ENCODE peak calls at places on chromosomes 3 and 15, in six cellular contexts. V, Y, P, H, Z and N are unnamed samples.

GRCh38 chr3:70249509-70250160 is 62.8 kb downstream of the MDFIC2 start:
- DNase-seq in V (no peak), Y (no peak), P (no peak), H (no peak), Z (no peak), N (no peak)

GRCh38 chr3:127790009-127790533 is 32.2 kb downstream of the MGLL start:
- DNase-seq in V (no peak), Y (no peak), P (no peak), H (no peak), Z (no peak), N (no peak)

GRCh38 chr3:87127286-87127685 is 99.8 kb upstream of the CHMP2B start:
- DNase-seq in V (no peak), Y (no peak), P (no peak), H (no peak), Z (no peak), N (no peak)

GRCh38 chr3:124923833-124924232 is 10.7 kb downstream of the MUC13 start:
- DNase-seq in V (no peak), Y (no peak), P (no peak), H (no peak), Z (no peak), N (no peak)

GRCh38 chr3:5798809-5799208 is 611.3 kb downstream of the EDEM1 start:
- DNase-seq in V (no peak), Y (no peak), P (no peak), H (no peak), Z (no peak), N (no peak)

GRCh38 chr15:88738796-88739195 is 64.4 kb upstream of the ACAN start:
- DNase-seq in V (no peak), Y (no peak), P (no peak), H (no peak), Z (no peak), N (no peak)

GRCh38 chr3:76436895-76437294 is 603.0 kb upstream of the ROBO2 start:
- DNase-seq in V (no peak), Y (no peak), P (no peak), H (no peak), Z (no peak), N (no peak)

GRCh38 chr3:197942956-197943556 is 6.9 kb upstream of the RPL35A start:
- DNase-seq in V (peak; percentile 65), Y (no peak), P (peak; percentile 61), H (no peak), Z (no peak), N (peak; percentile 79)

GRCh38 chr3:158845748-158846350 is 44.0 kb downstream of the MFSD1 start:
- DNase-seq in V (peak; percentile 68), Y (no peak), P (peak; percentile 27), H (peak; percentile 41), Z (no peak), N (peak; percentile 69)

GRCh38 chr15:36887214-36888017 is 212.9 kb downstream of the MEIS2 start:
- DNase-seq in V (no peak), Y (no peak), P (no peak), H (no peak), Z (no peak), N (no peak)

GRCh38 chr3:190562866-190563525 is 49.1 kb downstream of the IL1RAP start:
- DNase-seq in V (no peak), Y (no peak), P (peak; percentile 3), H (no peak), Z (no peak), N (no peak)

GRCh38 chr3:132262956-132263355 is 54.3 kb upstream of the ACP3 start:
- DNase-seq in V (no peak), Y (no peak), P (no peak), H (no peak), Z (no peak), N (no peak)

GRCh38 chr3:38543602-38544001 is 47.5 kb downstream of the EXOG start:
- DNase-seq in V (no peak), Y (no peak), P (no peak), H (no peak), Z (no peak), N (no peak)

GRCh38 chr15:71575474-71576045 is 234.8 kb upstream of the NR2E3 start:
- DNase-seq in V (peak; percentile 36), Y (no peak), P (no peak), H (peak; percentile 10), Z (no peak), N (no peak)

GRCh38 chr3:157438371-157438735 is 1.7 kb downstream of the PTX3 start:
- DNase-seq in V (peak; percentile 58), Y (no peak), P (no peak), H (no peak), Z (no peak), N (no peak)

GRCh38 chr3:131072845-131073244 is 46.2 kb downstream of the NEK11 start:
- DNase-seq in V (no peak), Y (no peak), P (no peak), H (no peak), Z (no peak), N (no peak)

GRCh38 chr3:33063651-33064051 is 33.3 kb downstream of the GLB1 start:
- DNase-seq in V (no peak), Y (peak; percentile 42), P (no peak), H (no peak), Z (no peak), N (no peak)

GRCh38 chr15:98795980-98796379 is 147.6 kb downstream of the IGF1R start:
- DNase-seq in V (no peak), Y (no peak), P (no peak), H (no peak), Z (no peak), N (no peak)

GRCh38 chr15:88805031-88805780 is 2.0 kb downstream of the ACAN start:
- DNase-seq in V (no peak), Y (no peak), P (no peak), H (no peak), Z (no peak), N (peak; percentile 25)

GRCh38 chr3:59425942-59426341 is 376.1 kb upstream of the CFAP20DC start:
- DNase-seq in V (no peak), Y (no peak), P (no peak), H (no peak), Z (no peak), N (no peak)

GRCh38 chr15:33068007-33068441 is 126.5 kb downstream of the FMN1 start:
- DNase-seq in V (peak; percentile 42), Y (no peak), P (no peak), H (peak; percentile 66), Z (no peak), N (no peak)

GRCh38 chr15:100016632-100017031 is 283.4 kb upstream of the LYSMD4 start:
- DNase-seq in V (no peak), Y (no peak), P (no peak), H (no peak), Z (no peak), N (no peak)
- TF ChIP-seq JUND in V (no peak), Y (no peak), P (no peak), H (no peak), Z (no peak), N (no peak)

DNA sequence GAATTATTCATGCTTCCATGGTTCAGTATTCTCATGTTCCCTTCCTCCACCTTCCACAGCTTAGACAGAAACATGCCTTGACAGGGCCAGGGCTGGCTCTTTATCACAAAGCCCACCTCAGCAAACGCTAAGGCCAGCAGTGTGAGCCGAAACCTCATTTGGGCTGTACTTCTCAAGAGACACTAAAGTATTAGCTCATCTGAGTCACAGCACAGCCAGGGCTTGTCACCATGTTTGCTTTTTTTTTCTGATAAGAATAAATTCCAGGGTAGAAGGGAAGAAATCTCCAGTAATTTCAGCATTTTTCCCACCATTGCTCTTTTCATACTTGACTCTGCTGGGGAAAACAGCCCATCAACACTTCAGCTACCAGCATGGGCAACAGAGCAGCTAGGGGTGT is 95.4 kb downstream of the MYLK start:
- DNase-seq in V (no peak), Y (no peak), P (no peak), H (no peak), Z (no peak), N (no peak)
- TF ChIP-seq JUND in V (no peak), Y (no peak), P (no peak), H (no peak), Z (no peak), N (no peak)

GRCh38 chr3:101940521-101940992 is 91.2 kb downstream of the NFKBIZ start:
- DNase-seq in V (peak; percentile 64), Y (no peak), P (no peak), H (no peak), Z (no peak), N (no peak)
- TF ChIP-seq JUND in V (peak; percentile 99), Y (no peak), P (no peak), H (no peak), Z (no peak), N (no peak)

GRCh38 chr3:41026394-41027177 is 172.7 kb upstream of the CTNNB1 start:
- DNase-seq in V (peak; percentile 70), Y (no peak), P (no peak), H (peak; percentile 35), Z (no peak), N (no peak)
- TF ChIP-seq JUND in V (no peak), Y (no peak), P (no peak), H (no peak), Z (no peak), N (no peak)

GRCh38 chr3:9147215-9147895 is 102.1 kb downstream of the SRGAP3 start:
- DNase-seq in V (no peak), Y (no peak), P (no peak), H (no peak), Z (no peak), N (peak; percentile 31)
- TF ChIP-seq JUND in V (no peak), Y (no peak), P (no peak), H (no peak), Z (no peak), N (no peak)